ENCODE peak calls at places on chromosomes 11 and 22, in six cellular contexts. T is A549, O is endothelial cell of umbilical vein, V is K562, R is HepG2, G is GM12878. A is an unnamed sample.

GRCh38 chr11:46640034-46640788 is 22.9 kb downstream of the ATG13 start:
- DNase-seq in T (no peak), V (no peak), R (no peak), O (no peak), G (no peak), A (no peak)

GRCh38 chr11:27795955-27796861 is 96.0 kb upstream of the BDNF start:
- DNase-seq in V (no peak), R (no peak), O (no peak), T (no peak), G (no peak), A (no peak)

GRCh38 chr11:12503886-12504285 is 126.5 kb downstream of the PARVA start:
- DNase-seq in T (no peak), R (no peak), V (no peak), O (no peak), G (no peak), A (no peak)

GRCh38 chr22:30833328-30833727 is 135.2 kb downstream of the MORC2 start:
- DNase-seq in V (no peak), O (no peak), G (no peak), R (no peak), T (peak; percentile 56), A (no peak)

GRCh38 chr11:6655790-6656580 is at the start of gene DCHS1:
- DNase-seq in R (no peak), T (no peak), O (no peak), G (no peak), V (no peak), A (no peak)

GRCh38 chr11:69463181-69463891 is 18.1 kb upstream of the LINC01488 start:
- DNase-seq in T (peak; percentile 17), R (peak; percentile 36), O (no peak), G (no peak), V (peak; percentile 28), A (peak; percentile 20)

GRCh38 chr11:117231637-117232021 is 244 bp downstream of the PCSK7 start:
- DNase-seq in V (peak; percentile 21), R (no peak), T (no peak), G (no peak), O (peak; percentile 22), A (peak; percentile 31)

GRCh38 chr22:23286296-23286695 is 106.0 kb downstream of the BCR start:
- DNase-seq in T (no peak), V (peak; percentile 27), R (no peak), G (no peak), O (no peak), A (no peak)

GRCh38 chr11:34316347-34317037 is 41.3 kb downstream of the ABTB2 start:
- DNase-seq in T (no peak), G (no peak), R (no peak), O (no peak), V (no peak), A (peak; percentile 74)

GRCh38 chr11:113189909-113190667 is 124.3 kb upstream of the TTC12 start:
- DNase-seq in T (peak; percentile 53), G (no peak), R (no peak), O (no peak), V (peak; percentile 67), A (peak; percentile 49)

GRCh38 chr22:46421272-46421671 is 85.8 kb downstream of the TRMU start:
- DNase-seq in G (peak; percentile 35), R (no peak), V (no peak), O (no peak), T (no peak), A (no peak)

GRCh38 chr11:83680351-83680750 is 394.2 kb upstream of the CCDC90B start:
- DNase-seq in T (no peak), O (no peak), R (no peak), V (no peak), G (no peak), A (no peak)

GRCh38 chr22:25754527-25755202 is 12.7 kb downstream of the MYO18B start:
- DNase-seq in T (peak; percentile 60), R (no peak), V (no peak), G (no peak), O (peak; percentile 48), A (no peak)

GRCh38 chr11:468493-468892 is 18.4 kb downstream of the PTDSS2 start:
- DNase-seq in V (no peak), O (no peak), R (no peak), T (no peak), G (no peak), A (no peak)

GRCh38 chr22:33400891-33401290 is 342.7 kb upstream of the SYN3 start:
- DNase-seq in O (no peak), T (no peak), R (no peak), V (no peak), G (no peak), A (no peak)

GRCh38 chr11:15699978-15700377 is 585.3 kb downstream of the INSC start:
- DNase-seq in G (no peak), R (no peak), V (peak; percentile 11), T (no peak), O (no peak), A (no peak)

GRCh38 chr11:114027941-114028340 is 31.6 kb upstream of the ZBTB16 start:
- DNase-seq in O (no peak), G (no peak), V (no peak), T (no peak), R (no peak), A (no peak)

GRCh38 chr11:11816511-11817319 is 25.1 kb upstream of the USP47 start:
- DNase-seq in R (no peak), G (no peak), V (no peak), T (no peak), O (peak; percentile 75), A (peak; percentile 14)

GRCh38 chr11:13702071-13702470 is 33.6 kb downstream of the FAR1 start:
- DNase-seq in G (no peak), T (no peak), O (no peak), V (no peak), R (no peak), A (no peak)

GRCh38 chr11:129917231-129917630 is 21.9 kb upstream of the NFRKB start:
- DNase-seq in G (no peak), O (no peak), V (no peak), T (no peak), R (no peak), A (no peak)

GRCh38 chr11:105910095-105910715 is 111.8 kb downstream of the MSANTD4 start:
- DNase-seq in O (peak; percentile 9), G (no peak), V (no peak), R (no peak), T (no peak), A (no peak)

GRCh38 chr11:61962213-61963015 is 5.0 kb downstream of the FTH1 start:
- DNase-seq in G (no peak), T (peak; percentile 73), V (no peak), R (no peak), O (peak; percentile 10), A (no peak)

GRCh38 chr11:58024601-58025091 is 965 bp downstream of the OR9Q1 start:
- DNase-seq in V (no peak), T (no peak), O (peak; percentile 91), G (no peak), R (no peak), A (no peak)

GRCh38 chr11:122811721-122812120 is 26.6 kb upstream of the CRTAM start:
- DNase-seq in R (no peak), V (no peak), O (no peak), T (no peak), G (no peak), A (no peak)

GRCh38 chr11:13118194-13118593 is 109.1 kb downstream of the RASSF10 start:
- DNase-seq in T (peak; percentile 76), G (no peak), V (no peak), O (peak; percentile 79), R (peak; percentile 16), A (no peak)

DNA sequence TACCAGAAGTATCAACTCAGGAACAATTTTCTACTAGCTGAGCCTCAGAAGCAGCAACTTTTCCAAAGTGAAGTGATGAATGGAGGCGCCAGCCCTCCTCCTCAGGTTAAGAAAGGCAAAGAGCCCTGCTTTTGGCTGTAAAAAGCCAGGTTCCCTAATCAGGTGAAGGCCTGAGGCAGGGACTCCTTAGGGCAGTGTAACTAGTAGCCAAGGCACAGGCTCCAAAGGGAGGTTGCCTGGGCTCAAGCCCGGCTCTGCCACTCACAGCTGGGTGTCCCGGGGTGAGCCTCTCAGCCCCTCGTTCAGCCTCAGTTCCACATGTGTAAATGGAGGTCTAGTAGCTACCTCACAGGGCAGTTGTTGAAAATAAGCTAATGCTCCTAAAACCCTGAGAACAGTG is 19.5 kb downstream of the TSKU start:
- DNase-seq in V (no peak), T (peak; percentile 15), R (no peak), O (no peak), G (no peak), A (no peak)
- TF ChIP-seq MYC in V (no peak), T (no peak), R (no peak), O (no peak), G (no peak), A (no peak)

GRCh38 chr11:63866211-63866610 is 27.3 kb downstream of the MARK2 start:
- DNase-seq in G (peak; percentile 86), O (no peak), R (no peak), T (no peak), V (peak; percentile 52), A (peak; percentile 82)
- TF ChIP-seq MAX in G (no peak), O (no peak), R (no peak), T (no peak), V (no peak), A (no peak)

GRCh38 chr11:118524757-118525465 is 2.4 kb upstream of the TTC36 start:
- DNase-seq in R (no peak), V (no peak), O (no peak), G (no peak), T (no peak), A (peak; percentile 85)
- H3K4me3 ChIP-seq in R (no peak overlapping the region), V (no peak overlapping the region), O (no peak overlapping the region), G (no peak overlapping the region), T (no peak overlapping the region), A (no peak overlapping the region)

GRCh38 chr11:66854729-66855211 is 2.1 kb upstream of the LRFN4 start:
- DNase-seq in T (no peak), R (no peak), V (no peak), G (no peak), O (no peak), A (no peak)
- TF ChIP-seq MYC in T (no peak), R (no peak), V (no peak), G (no peak), O (no peak), A (no peak)

DNA sequence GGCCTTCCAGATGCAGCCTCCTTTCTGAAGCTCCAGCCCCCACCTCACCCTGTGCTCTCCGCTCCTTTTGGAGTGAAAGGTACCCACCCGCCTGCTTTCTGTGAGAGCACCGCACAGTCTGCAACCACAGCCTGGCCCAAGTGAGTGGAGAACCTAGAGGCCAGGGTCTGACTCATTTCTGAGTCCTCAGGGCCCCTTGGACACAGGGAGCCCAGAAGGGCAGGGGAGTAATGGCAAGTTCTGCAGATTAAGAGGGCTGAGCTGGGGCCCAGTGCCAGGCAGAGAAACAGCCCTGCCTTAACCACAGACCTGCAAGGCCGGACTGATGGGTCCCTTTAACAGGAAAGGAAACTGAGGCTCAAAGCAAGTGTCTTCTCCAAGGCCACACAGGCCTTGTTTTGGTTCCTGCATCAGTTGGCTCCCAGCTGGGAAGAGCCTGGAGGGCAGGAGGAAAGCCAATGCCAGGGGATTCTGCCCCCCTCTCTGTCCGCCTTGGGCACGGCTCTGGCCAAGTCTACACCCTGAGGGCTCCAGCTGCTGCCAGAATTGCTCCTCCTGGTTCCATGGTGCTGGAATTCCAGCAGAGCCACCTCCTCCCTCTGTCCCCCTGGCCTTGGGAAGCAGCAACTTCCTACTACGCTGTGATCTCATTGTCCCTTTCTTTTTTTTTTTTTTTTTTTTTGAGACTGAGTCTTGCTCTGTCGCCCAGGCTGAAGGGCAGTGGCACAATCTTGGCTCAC is 55.1 kb downstream of the CYTH4 start:
- DNase-seq in R (no peak), G (no peak), O (no peak), V (no peak), T (peak; percentile 34), A (peak; percentile 24)
- TF ChIP-seq MAX in R (no peak), G (no peak), O (no peak), V (no peak), T (no peak), A (no peak)